ENCODE peak calls at places on chromosomes 2 and 18, in four cellular contexts. R is mucosa of descending colon, D is fibroblast of the aortic adventitia, Y is activated T-helper 1 cell treated with Interleukin-2 at 50 U/mL for 16 hours. S is an unnamed sample.

GRCh38 chr2:234377761-234378341 is 119.0 kb downstream of the ARL4C start:
- DNase-seq in D (peak; percentile 93), Y (no peak), R (no peak), S (peak; percentile 94)

GRCh38 chr18:58527116-58528010 is 101.5 kb downstream of the ALPK2 start:
- DNase-seq in R (no peak), D (peak; percentile 20), Y (no peak), S (peak; percentile 32)

GRCh38 chr2:36329251-36329650 is 26.3 kb upstream of the CRIM1 start:
- DNase-seq in R (no peak), D (peak; percentile 20), Y (no peak), S (peak; percentile 68)

GRCh38 chr2:40315684-40316083 is 136.2 kb downstream of the SLC8A1 start:
- DNase-seq in Y (no peak), D (peak; percentile 86), R (no peak), S (peak; percentile 68)

GRCh38 chr2:10022041-10022421 is 21.3 kb upstream of the KLF11 start:
- DNase-seq in R (peak; percentile 7), Y (no peak), D (no peak), S (no peak)

GRCh38 chr2:154264024-154264423 is 392.3 kb downstream of the GALNT13 start:
- DNase-seq in Y (no peak), R (no peak), D (no peak), S (no peak)

GRCh38 chr2:197278804-197279763 is 31.5 kb downstream of the ANKRD44 start:
- DNase-seq in Y (no peak), R (no peak), D (no peak), S (peak; percentile 25)

GRCh38 chr2:172440795-172441194 is 13.4 kb downstream of the ITGA6 start:
- DNase-seq in D (no peak), Y (no peak), R (no peak), S (no peak)

GRCh38 chr2:103669579-103669978 is 907.7 kb downstream of the TMEM182 start:
- DNase-seq in D (no peak), Y (no peak), R (no peak), S (no peak)

GRCh38 chr2:2769481-2770431 is 438.7 kb upstream of the MYT1L start:
- DNase-seq in D (no peak), Y (no peak), R (no peak), S (no peak)

GRCh38 chr2:74658516-74658915 is 4.5 kb downstream of the SEMA4F start:
- DNase-seq in R (no peak), D (peak; percentile 68), Y (no peak), S (peak; percentile 77)

GRCh38 chr2:170715932-170716777 is 1.0 kb downstream of the SP5 start:
- DNase-seq in D (no peak), Y (no peak), R (peak; percentile 41), S (no peak)

GRCh38 chr2:55134316-55134706 is 84.1 kb upstream of the RTN4 start:
- DNase-seq in R (no peak), Y (no peak), D (no peak), S (no peak)

GRCh38 chr2:109242222-109242653 is 113.2 kb downstream of the SH3RF3 start:
- DNase-seq in Y (no peak), D (no peak), R (no peak), S (no peak)

GRCh38 chr2:112995346-112995920 is 9.8 kb upstream of the IL36A start:
- DNase-seq in Y (no peak), R (no peak), D (no peak), S (no peak)

GRCh38 chr2:109212836-109213563 is 84.0 kb downstream of the SH3RF3 start:
- DNase-seq in D (no peak), Y (no peak), R (no peak), S (no peak)

GRCh38 chr2:147910990-147911473 is 66.2 kb downstream of the ACVR2A start:
- DNase-seq in Y (no peak), R (no peak), D (peak; percentile 90), S (peak; percentile 51)

GRCh38 chr2:6069354-6069753 is 377.2 kb downstream of the SOX11 start:
- DNase-seq in D (no peak), Y (no peak), R (no peak), S (peak; percentile 41)

GRCh38 chr18:12307871-12308385 is at the start of gene TUBB6:
- DNase-seq in D (peak; percentile 77), Y (no peak), R (peak; percentile 62), S (peak; percentile 69)

GRCh38 chr18:72235422-72235821 is 308.7 kb downstream of the CBLN2 start:
- DNase-seq in D (no peak), Y (no peak), R (no peak), S (no peak)

GRCh38 chr2:134218414-134218813 is 35.5 kb upstream of the MGAT5 start:
- DNase-seq in R (no peak), Y (no peak), D (no peak), S (no peak)

GRCh38 chr2:12918841-12919445 is 202.2 kb downstream of the TRIB2 start:
- DNase-seq in R (no peak), Y (no peak), D (peak; percentile 100), S (peak; percentile 98)

GRCh38 chr2:227960356-227960755 is 88.9 kb downstream of the DAW1 start:
- DNase-seq in Y (no peak), R (no peak), D (no peak), S (no peak)

GRCh38 chr2:241926541-241927311 is 57.2 kb downstream of the RTP5 start:
- DNase-seq in Y (no peak), D (no peak), R (no peak), S (no peak)

GRCh38 chr18:45670281-45670962 is 53.6 kb upstream of the SLC14A1 start:
- DNase-seq in D (peak; percentile 89), Y (no peak), R (no peak), S (peak; percentile 84)

GRCh38 chr2:129908721-129909373 is 70.6 kb upstream of the RAB6C start:
- DNase-seq in Y (no peak), D (no peak), R (no peak), S (no peak)

GRCh38 chr18:35694803-35695202 is 113.3 kb downstream of the GALNT1 start:
- DNase-seq in R (no peak), D (no peak), Y (no peak), S (no peak)

GRCh38 chr18:59649575-59649974 is 47.6 kb downstream of the CCBE1 start:
- DNase-seq in Y (no peak), R (no peak), D (no peak), S (no peak)

GRCh38 chr2:237614151-237614720 is 13.2 kb upstream of the LRRFIP1 start:
- DNase-seq in R (no peak), D (peak; percentile 45), Y (no peak), S (peak; percentile 63)

GRCh38 chr2:41445865-41446264 is 602.0 kb upstream of the PKDCC start:
- DNase-seq in Y (no peak), D (no peak), R (no peak), S (no peak)

GRCh38 chr2:216298719-216299118 is 73.6 kb downstream of the MARCHF4 start:
- DNase-seq in Y (no peak), R (no peak), D (peak; percentile 79), S (peak; percentile 90)

GRCh38 chr2:37323176-37323575 is 1.5 kb downstream of the PRKD3 start:
- DNase-seq in R (no peak), Y (no peak), D (peak; percentile 32), S (no peak)

GRCh38 chr2:72211777-72212515 is 64.3 kb upstream of the CYP26B1 start:
- DNase-seq in R (no peak), D (peak; percentile 77), Y (no peak), S (peak; percentile 95)

GRCh38 chr2:173048530-173048900 is 27.1 kb upstream of the MAP3K20 start:
- DNase-seq in Y (no peak), D (no peak), R (no peak), S (no peak)

GRCh38 chr2:8154936-8155335 is 526.9 kb upstream of the ID2 start:
- DNase-seq in Y (no peak), R (no peak), D (peak; percentile 65), S (peak; percentile 60)

GRCh38 chr2:46326231-46326980 is 29.2 kb downstream of the EPAS1 start:
- DNase-seq in Y (no peak), R (no peak), D (peak; percentile 41), S (no peak)

GRCh38 chr18:33231474-33232317 is 208.8 kb downstream of the CCDC178 start:
- DNase-seq in R (peak; percentile 51), D (peak; percentile 74), Y (no peak), S (peak; percentile 32)

GRCh38 chr2:241814571-241815476 is 5.8 kb downstream of the NEU4 start:
- DNase-seq in Y (no peak), D (no peak), R (peak; percentile 42), S (no peak)